ENCODE peak calls at places on chromosomes 16 and 17, in eight cellular contexts. G, W, X, Y, T, V, S and R are unnamed samples.

GRCh38 chr17:21034350-21035235 is 8.2 kb downstream of the USP22 start:
- DNase-seq in G (no peak), W (no peak), X (peak; percentile 76), Y (no peak), T (no peak), V (peak; percentile 57), S (peak; percentile 17), R (no peak)

GRCh38 chr17:300881-301280 is 51.7 kb downstream of the RPH3AL start:
- DNase-seq in G (no peak), W (no peak), X (no peak), Y (no peak), T (no peak), V (no peak), S (no peak), R (peak; percentile 28)

GRCh38 chr17:60586288-60586974 is 13.6 kb upstream of the PPM1D start:
- DNase-seq in G (peak; percentile 56), W (no peak), X (peak; percentile 10), Y (no peak), T (no peak), V (peak; percentile 44), S (no peak), R (no peak)

GRCh38 chr17:43758086-43758485 is 505 bp downstream of the SOST start:
- DNase-seq in G (no peak), W (no peak), X (no peak), Y (no peak), T (no peak), V (no peak), S (no peak), R (no peak)

GRCh38 chr17:72416054-72416691 is 295.4 kb downstream of the SOX9 start:
- DNase-seq in G (no peak), W (no peak), X (no peak), Y (no peak), T (no peak), V (no peak), S (no peak), R (no peak)

GRCh38 chr17:57965521-57966160 is 10.4 kb upstream of the CUEDC1 start:
- DNase-seq in G (no peak), W (no peak), X (no peak), Y (no peak), T (no peak), V (no peak), S (no peak), R (no peak)

GRCh38 chr17:42566873-42567573 is at the start of gene MLX:
- DNase-seq in G (peak; percentile 97), W (peak; percentile 75), X (peak; percentile 95), Y (peak; percentile 64), T (peak; percentile 97), V (peak; percentile 89), S (peak; percentile 90), R (peak; percentile 98)

GRCh38 chr17:67390646-67391480 is 13.8 kb downstream of the PITPNC1 start:
- DNase-seq in G (no peak), W (peak; percentile 21), X (no peak), Y (peak; percentile 94), T (no peak), V (peak; percentile 82), S (peak; percentile 16), R (no peak)

GRCh38 chr17:31900877-31901276 is 631 bp downstream of the UTP6 start:
- DNase-seq in G (peak; percentile 50), W (no peak), X (peak; percentile 34), Y (no peak), T (no peak), V (peak; percentile 51), S (no peak), R (no peak)

GRCh38 chr17:2076461-2076984 is 21.6 kb downstream of the HIC1 start:
- DNase-seq in G (no peak), W (no peak), X (no peak), Y (no peak), T (no peak), V (peak; percentile 88), S (no peak), R (no peak)

GRCh38 chr17:45248132-45248936 is 13.6 kb downstream of the SPATA32 start:
- DNase-seq in G (peak; percentile 90), W (peak; percentile 69), X (peak; percentile 90), Y (no peak), T (no peak), V (no peak), S (peak; percentile 79), R (peak; percentile 89)
- H3K4me3 ChIP-seq in G (peak overlapping the region; percentile 94), W (peak overlapping the region; percentile 94), X (peak overlapping the region; percentile 91), Y (peak overlapping the region; percentile 53), T (peak overlapping the region; percentile 64), V (peak overlapping the region; percentile 70), S (peak overlapping the region; percentile 48), R (peak overlapping the region; percentile 43)

GRCh38 chr16:88634994-88635670 is 3.2 kb upstream of the IL17C start:
- DNase-seq in G (peak; percentile 45), W (no peak), X (no peak), Y (no peak), T (peak; percentile 16), V (peak; percentile 40), S (no peak), R (no peak)
- H3K4me3 ChIP-seq in G (no peak overlapping the region), W (peak overlapping the region; percentile 67), X (no peak overlapping the region), Y (peak overlapping the region; percentile 49), T (peak overlapping the region; percentile 53), V (peak overlapping the region; percentile 58), S (no peak overlapping the region), R (peak overlapping the region; percentile 22)

DNA sequence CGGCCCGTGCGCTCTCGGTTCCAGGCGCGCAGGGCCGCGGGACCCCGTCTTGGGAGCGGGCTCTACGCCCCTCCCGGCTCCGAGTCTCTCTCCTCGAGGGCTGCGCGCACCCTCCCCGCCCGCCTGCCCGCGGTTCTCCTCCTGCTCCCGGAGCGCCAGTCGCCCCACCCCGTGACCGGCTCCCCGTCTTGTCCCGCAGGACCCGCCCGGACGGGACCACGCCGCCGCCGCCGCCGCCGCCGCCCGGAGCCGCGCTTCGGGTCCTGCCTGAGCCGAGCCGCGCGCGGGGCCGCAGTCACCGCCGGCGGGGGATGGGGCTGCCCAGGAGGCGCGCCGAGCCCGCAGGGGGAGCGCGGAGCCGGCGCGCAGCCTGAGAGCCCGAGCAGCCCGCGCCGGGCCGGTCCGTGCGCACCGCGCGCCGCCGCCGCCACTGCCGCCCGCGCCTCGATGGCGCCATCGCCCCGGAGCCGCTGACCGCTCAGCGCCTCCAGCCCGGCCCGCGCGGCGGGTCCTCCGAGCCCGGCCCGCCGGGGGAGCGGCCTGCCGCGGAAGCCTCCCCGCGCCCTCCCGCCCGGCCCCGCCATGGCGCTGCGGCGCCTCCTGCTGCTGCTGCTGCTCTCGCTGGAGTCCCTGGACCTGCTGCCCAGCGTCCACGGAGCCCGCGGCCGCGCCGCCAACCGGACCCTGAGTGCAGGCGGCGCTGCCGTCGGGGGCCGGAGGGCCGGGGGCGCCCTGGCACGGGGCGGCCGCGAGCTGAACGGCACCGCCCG is at the start of gene SHISA6:
- DNase-seq in G (no peak), W (no peak), X (no peak), Y (no peak), T (no peak), V (no peak), S (no peak), R (no peak)
- H3K4me3 ChIP-seq in G (no peak within 1 kb of the TSS), W (no peak within 1 kb of the TSS), X (no peak within 1 kb of the TSS), Y (no peak within 1 kb of the TSS), T (peak within 1 kb of the TSS; percentile 44), V (no peak within 1 kb of the TSS), S (no peak within 1 kb of the TSS), R (no peak within 1 kb of the TSS)

DNA sequence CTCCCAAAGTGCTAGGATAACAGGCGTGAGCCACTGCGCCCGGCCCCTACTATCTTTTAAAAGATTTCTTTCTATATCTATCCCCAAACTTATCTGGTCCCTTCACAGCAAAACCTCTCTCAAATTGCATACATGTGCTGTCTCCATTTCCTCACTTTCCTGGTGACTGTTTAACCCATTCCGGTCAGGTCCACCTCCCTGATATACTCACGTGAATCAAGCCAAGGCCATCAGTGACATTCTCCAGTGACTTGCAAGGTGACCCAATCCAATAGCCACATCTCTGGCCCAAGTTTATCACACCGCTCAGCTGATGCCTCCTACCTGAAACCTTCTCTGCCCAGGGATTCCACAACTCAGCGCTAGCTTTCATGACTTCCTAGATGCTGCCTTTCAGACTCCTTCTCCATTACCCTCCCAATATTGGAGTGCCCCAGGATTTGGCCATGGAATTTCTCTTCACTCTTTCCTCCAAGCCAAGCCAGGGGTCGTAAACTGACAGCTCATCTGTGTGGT is 1.4 kb upstream of the CTCF start:
- DNase-seq in G (no peak), W (no peak), X (no peak), Y (no peak), T (no peak), V (no peak), S (no peak), R (no peak)
- H3K4me3 ChIP-seq in G (peak overlapping the region; percentile 83), W (no peak overlapping the region), X (peak overlapping the region; percentile 84), Y (no peak overlapping the region), T (peak overlapping the region; percentile 95), V (peak overlapping the region; percentile 76), S (peak overlapping the region; percentile 83), R (no peak overlapping the region)

DNA sequence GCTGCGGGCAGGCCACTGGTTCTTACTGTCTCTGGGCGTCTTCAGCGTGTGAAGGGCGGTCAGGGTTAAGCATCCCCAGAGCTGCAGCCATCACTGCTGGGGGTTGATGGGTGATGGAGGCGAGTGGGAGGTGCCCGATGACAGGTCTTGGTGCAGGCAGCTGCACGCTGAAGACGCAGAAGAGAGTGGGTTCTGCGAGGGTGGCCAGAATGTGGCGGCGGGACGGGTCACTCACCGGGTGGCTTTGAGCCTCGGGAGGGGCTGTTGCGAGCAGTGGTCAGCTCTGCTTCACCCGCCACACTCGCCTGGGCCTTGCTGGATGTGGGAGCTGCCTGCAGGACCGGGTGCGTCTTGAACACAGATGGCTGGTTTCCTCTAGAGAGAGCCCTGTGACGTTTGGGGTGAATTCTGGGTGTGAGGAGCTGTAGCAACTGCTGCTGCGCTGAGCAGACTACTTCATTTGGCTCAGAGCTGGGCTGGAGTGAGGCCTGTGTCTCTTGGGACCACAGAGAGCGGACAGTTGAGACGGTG is 44.6 kb upstream of the ZNF750 start:
- DNase-seq in G (no peak), W (no peak), X (no peak), Y (no peak), T (no peak), V (no peak), S (no peak), R (no peak)
- H3K4me3 ChIP-seq in G (no peak overlapping the region), W (no peak overlapping the region), X (no peak overlapping the region), Y (no peak overlapping the region), T (no peak overlapping the region), V (no peak overlapping the region), S (no peak overlapping the region), R (no peak overlapping the region)